ENCODE peak calls at places on chromosomes 1 and 21, in six cellular contexts. S is heart right ventricle; V is stomach; F is brain microvascular endothelial cell; N is fibroblast of pulmonary artery; Y is CD4-positive, alpha-beta T cell. P is an unnamed sample.

GRCh38 chr1:16180291-16180824 is 24.5 kb upstream of the EPHA2 start:
- DNase-seq in Y (no peak), N (no peak), F (peak; percentile 60), S (no peak), V (no peak), P (no peak)

GRCh38 chr21:42847051-42847707 is 32.2 kb downstream of the WDR4 start:
- DNase-seq in V (no peak), N (no peak), Y (no peak), F (no peak), S (no peak), P (no peak)

GRCh38 chr1:162720996-162721395 is 69.5 kb upstream of the HSD17B7 start:
- DNase-seq in V (no peak), F (peak; percentile 43), N (no peak), S (no peak), Y (no peak), P (no peak)

GRCh38 chr1:224170748-224171478 is 12.1 kb upstream of the DEGS1 start:
- DNase-seq in S (no peak), V (peak; percentile 40), F (no peak), Y (peak; percentile 31), N (peak; percentile 26), P (peak; percentile 30)

GRCh38 chr1:45501502-45501859 is 1.4 kb downstream of the MMACHC start:
- DNase-seq in F (no peak), N (no peak), Y (no peak), V (no peak), S (no peak), P (no peak)

GRCh38 chr1:15417365-15417934 is 7.8 kb downstream of the EFHD2 start:
- DNase-seq in V (peak; percentile 72), F (peak; percentile 62), Y (peak; percentile 49), N (peak; percentile 35), S (no peak), P (peak; percentile 63)

GRCh38 chr1:9128520-9129371 is at the start of gene GPR157:
- DNase-seq in V (peak; percentile 94), F (peak; percentile 35), N (peak; percentile 75), S (peak; percentile 89), Y (peak; percentile 71), P (peak; percentile 88)

GRCh38 chr1:155029513-155030242 is 3.9 kb downstream of the DCST2 start:
- DNase-seq in F (no peak), V (no peak), S (no peak), N (no peak), Y (no peak), P (no peak)

GRCh38 chr1:196180847-196181593 is 427.2 kb downstream of the KCNT2 start:
- DNase-seq in S (no peak), N (peak; percentile 97), Y (no peak), F (peak; percentile 91), V (no peak), P (no peak)

GRCh38 chr1:66399888-66400529 is 133.9 kb upstream of the SGIP1 start:
- DNase-seq in F (no peak), S (no peak), V (no peak), Y (no peak), N (no peak), P (no peak)

GRCh38 chr1:32204943-32205361 is 519 bp upstream of the IQCC start:
- DNase-seq in S (no peak), F (no peak), V (no peak), N (no peak), Y (no peak), P (no peak)

GRCh38 chr1:185017966-185018365 is 27.4 kb upstream of the RNF2 start:
- DNase-seq in F (no peak), Y (no peak), V (no peak), N (no peak), S (no peak), P (no peak)

GRCh38 chr1:168834225-168834872 is 105.3 kb upstream of the DPT start:
- DNase-seq in N (peak; percentile 29), F (no peak), Y (no peak), S (no peak), V (no peak), P (no peak)

GRCh38 chr1:112638109-112638426 is 18.4 kb downstream of the CAPZA1 start:
- DNase-seq in F (no peak), Y (no peak), V (no peak), S (no peak), N (no peak), P (no peak)

GRCh38 chr1:21873174-21873573 is 61.1 kb downstream of the LDLRAD2 start:
- DNase-seq in V (no peak), S (no peak), N (no peak), Y (no peak), F (no peak), P (no peak)

GRCh38 chr1:154384650-154385557 is 20.2 kb upstream of the IL6R start:
- DNase-seq in S (no peak), F (no peak), Y (no peak), N (no peak), V (no peak), P (no peak)

GRCh38 chr1:228003461-228004330 is 3.1 kb upstream of the WNT3A start:
- DNase-seq in F (no peak), Y (no peak), S (no peak), V (peak; percentile 22), N (no peak), P (no peak)

GRCh38 chr1:14946567-14947285 is 206.8 kb upstream of the TMEM51 start:
- DNase-seq in F (peak; percentile 77), N (peak; percentile 46), Y (no peak), V (peak; percentile 47), S (no peak), P (no peak)

GRCh38 chr1:245154429-245155185 is at the start of gene KIF26B:
- DNase-seq in V (no peak), N (peak; percentile 68), S (peak; percentile 25), F (peak; percentile 50), Y (no peak), P (peak; percentile 70)

GRCh38 chr1:192766009-192766625 is 42.7 kb upstream of the RGS2 start:
- DNase-seq in Y (no peak), S (no peak), V (no peak), N (peak; percentile 31), F (peak; percentile 64), P (no peak)

GRCh38 chr1:29641921-29642320 is 405.6 kb downstream of the PTPRU start:
- DNase-seq in N (no peak), F (no peak), Y (no peak), S (no peak), V (no peak), P (no peak)

GRCh38 chr1:165369255-165369848 is 12.8 kb upstream of the LMX1A start:
- DNase-seq in S (peak; percentile 50), V (peak; percentile 55), Y (peak; percentile 37), N (peak; percentile 54), F (peak; percentile 22), P (peak; percentile 58)

GRCh38 chr1:192904438-192904895 is 95.6 kb downstream of the RGS2 start:
- DNase-seq in S (no peak), V (no peak), Y (no peak), F (peak; percentile 90), N (peak; percentile 98), P (peak; percentile 30)

GRCh38 chr1:170885551-170885950 is 49.8 kb upstream of the MROH9 start:
- DNase-seq in N (no peak), Y (no peak), F (no peak), V (no peak), S (no peak), P (no peak)

GRCh38 chr1:66927528-66927927 is 2.7 kb downstream of the MIER1 start:
- DNase-seq in N (no peak), S (no peak), Y (no peak), F (no peak), V (no peak), P (no peak)

GRCh38 chr21:33434770-33435360 is 31.7 kb downstream of the IFNGR2 start:
- DNase-seq in V (no peak), N (peak; percentile 93), F (peak; percentile 89), Y (no peak), S (peak; percentile 20), P (peak; percentile 51)

GRCh38 chr1:233477359-233477758 is 136.5 kb upstream of the KCNK1 start:
- DNase-seq in V (no peak), S (no peak), N (no peak), Y (no peak), F (no peak), P (no peak)

GRCh38 chr1:21594935-21595897 is 73.9 kb downstream of the RAP1GAP start:
- DNase-seq in Y (peak; percentile 15), S (peak; percentile 53), F (peak; percentile 61), N (peak; percentile 56), V (peak; percentile 71), P (peak; percentile 83)

GRCh38 chr1:177569476-177569875 is 398.7 kb downstream of the BRINP2 start:
- DNase-seq in Y (no peak), N (peak; percentile 41), F (peak; percentile 47), S (no peak), V (no peak), P (no peak)

GRCh38 chr1:228090613-228091081 is 8.1 kb downstream of the ARF1 start:
- DNase-seq in Y (no peak), N (peak; percentile 33), F (no peak), S (no peak), V (peak; percentile 25), P (peak; percentile 1)

GRCh38 chr1:65317866-65318653 is 8.7 kb downstream of the DNAJC6 start:
- DNase-seq in N (no peak), S (no peak), F (no peak), V (no peak), Y (no peak), P (no peak)

GRCh38 chr21:44761011-44761729 is 40.5 kb downstream of the UBE2G2 start:
- DNase-seq in F (no peak), Y (no peak), V (no peak), N (no peak), S (no peak), P (peak; percentile 15)
- TF ChIP-seq CTCF in F (peak; percentile 49), Y (peak; percentile 30), V (no peak), N (peak; percentile 20), S (peak; percentile 27), P (peak; percentile 53)

DNA sequence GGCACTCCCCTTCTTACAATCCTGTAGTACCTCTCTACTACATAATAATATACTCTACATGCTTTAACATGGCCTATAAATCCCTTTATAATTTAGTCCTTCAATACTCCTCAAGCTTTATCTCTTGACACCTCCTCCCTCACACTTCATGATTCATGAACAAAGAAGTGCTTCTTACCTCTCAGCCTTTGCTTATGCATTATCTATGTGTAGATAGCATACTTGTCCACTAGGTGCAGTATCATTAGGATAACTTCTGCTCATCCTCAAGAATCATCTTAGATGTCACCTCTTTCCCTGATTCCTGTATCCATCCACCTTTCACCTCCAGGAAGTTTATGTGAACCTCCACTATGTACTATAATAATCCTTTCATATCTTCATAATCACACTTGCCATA is 74.4 kb downstream of the COL24A1 start:
- DNase-seq in F (no peak), Y (no peak), S (no peak), N (no peak), V (no peak), P (no peak)
- TF ChIP-seq CTCF in F (no peak), Y (no peak), S (no peak), N (peak; percentile 31), V (no peak), P (no peak)

GRCh38 chr21:46605759-46606426 is 1.0 kb upstream of the S100B start:
- DNase-seq in V (peak; percentile 45), S (peak; percentile 23), F (no peak), Y (peak; percentile 13), N (no peak), P (peak; percentile 67)
- TF ChIP-seq CTCF in V (no peak), S (no peak), F (no peak), Y (no peak), N (no peak), P (no peak)

GRCh38 chr21:39441502-39442475 is 3.8 kb downstream of the LCA5L start:
- DNase-seq in V (no peak), N (peak; percentile 70), F (peak; percentile 48), Y (no peak), S (no peak), P (peak; percentile 46)
- TF ChIP-seq CTCF in V (no peak), N (peak; percentile 97), F (peak; percentile 91), Y (peak; percentile 74), S (peak; percentile 76), P (peak; percentile 72)

P was measured in activated CD8-positive, alpha-beta T cell treated with anti-CD3 and anti-CD28 coated beads for 36 hours.